ENCODE peak calls at places on chromosomes 5 and 9, in eight cellular contexts. Q, B, U, I, E, G, R and S are unnamed samples.

GRCh38 chr5:115831163-115831768 is 10.1 kb downstream of the ATG12 start:
- DNase-seq in Q (peak), B (no peak), U (peak), I (peak), E (peak), G (no peak), R (peak), S (no peak)

GRCh38 chr5:141431286-141431685 is 979 bp downstream of the PCDHGA12 start:
- DNase-seq in Q (no peak), B (no peak), U (no peak), I (no peak), E (no peak), G (no peak), R (no peak), S (no peak)

GRCh38 chr9:2465921-2466460 is 155.6 kb upstream of the VLDLR start:
- DNase-seq in Q (peak), B (no peak), U (peak), I (peak), E (peak), G (no peak), R (peak), S (no peak)

GRCh38 chr5:150600951-150601773 is 39.3 kb upstream of the SYNPO start:
- DNase-seq in Q (no peak), B (peak), U (no peak), I (no peak), E (no peak), G (no peak), R (peak), S (no peak)

GRCh38 chr9:128416432-128417019 is 4.1 kb upstream of the CERCAM start:
- DNase-seq in Q (no peak), B (no peak), U (no peak), I (no peak), E (no peak), G (no peak), R (no peak), S (no peak)

GRCh38 chr9:113990975-113991471 is 87.1 kb downstream of the AMBP start:
- DNase-seq in Q (no peak), B (no peak), U (no peak), I (no peak), E (no peak), G (no peak), R (no peak), S (no peak)

GRCh38 chr5:180908998-180909731 is 10.2 kb downstream of the BTNL8 start:
- DNase-seq in Q (no peak), B (no peak), U (no peak), I (no peak), E (no peak), G (peak), R (no peak), S (no peak)

GRCh38 chr5:1299511-1299850 is 4.6 kb upstream of the TERT start:
- DNase-seq in Q (no peak), B (peak), U (no peak), I (no peak), E (no peak), G (no peak), R (no peak), S (no peak)

GRCh38 chr5:105573575-105573974 is 2011.0 kb upstream of the NUDT12 start:
- DNase-seq in Q (no peak), B (no peak), U (no peak), I (no peak), E (no peak), G (no peak), R (no peak), S (no peak)

GRCh38 chr5:37825334-37825915 is 14.4 kb downstream of the GDNF start:
- DNase-seq in Q (no peak), B (no peak), U (no peak), I (no peak), E (no peak), G (no peak), R (no peak), S (no peak)

GRCh38 chr5:88503065-88503394 is 234.4 kb upstream of the TMEM161B start:
- DNase-seq in Q (no peak), B (no peak), U (no peak), I (no peak), E (no peak), G (no peak), R (no peak), S (no peak)

GRCh38 chr9:78788101-78788500 is 491.2 kb downstream of the PSAT1 start:
- DNase-seq in Q (no peak), B (no peak), U (no peak), I (no peak), E (no peak), G (no peak), R (no peak), S (no peak)

GRCh38 chr5:134127376-134127861 is 12.9 kb downstream of the TCF7 start:
- DNase-seq in Q (no peak), B (no peak), U (no peak), I (no peak), E (no peak), G (no peak), R (peak), S (no peak)

GRCh38 chr9:98627291-98627690 is 81.4 kb downstream of the GABBR2 start:
- DNase-seq in Q (no peak), B (no peak), U (no peak), I (no peak), E (no peak), G (no peak), R (no peak), S (no peak)

GRCh38 chr5:135140805-135141204 is 106.8 kb upstream of the PITX1 start:
- DNase-seq in Q (no peak), B (no peak), U (peak), I (peak), E (peak), G (peak), R (peak), S (no peak)

GRCh38 chr9:77018058-77019009 is 1.1 kb upstream of the FOXB2 start:
- DNase-seq in Q (no peak), B (no peak), U (no peak), I (no peak), E (no peak), G (no peak), R (peak), S (no peak)

GRCh38 chr5:13029211-13029610 is 915.3 kb downstream of the DNAH5 start:
- DNase-seq in Q (no peak), B (no peak), U (no peak), I (no peak), E (no peak), G (no peak), R (no peak), S (no peak)

GRCh38 chr5:73417307-73418035 is 31.1 kb downstream of the FOXD1 start:
- DNase-seq in Q (peak), B (no peak), U (peak), I (no peak), E (no peak), G (no peak), R (peak), S (no peak)

GRCh38 chr9:109977521-109977920 is 197.5 kb downstream of the PALM2AKAP2 start:
- DNase-seq in Q (no peak), B (no peak), U (no peak), I (no peak), E (no peak), G (no peak), R (no peak), S (no peak)

GRCh38 chr5:77638763-77639451 is 394 bp upstream of the OTP start:
- DNase-seq in Q (peak), B (no peak), U (no peak), I (no peak), E (peak), G (no peak), R (peak), S (no peak)

GRCh38 chr5:89759824-89760223 is 649.7 kb downstream of the CETN3 start:
- DNase-seq in Q (no peak), B (no peak), U (no peak), I (no peak), E (no peak), G (no peak), R (no peak), S (no peak)

GRCh38 chr9:27421567-27421966 is 102.5 kb upstream of the IFNK start:
- DNase-seq in Q (no peak), B (no peak), U (no peak), I (no peak), E (no peak), G (no peak), R (no peak), S (no peak)

GRCh38 chr9:1599961-1600360 is 415.2 kb upstream of the SMARCA2 start:
- DNase-seq in Q (no peak), B (no peak), U (no peak), I (no peak), E (no peak), G (no peak), R (no peak), S (no peak)

GRCh38 chr5:74641778-74642542 is 1.4 kb upstream of the ENC1 start:
- DNase-seq in Q (no peak), B (no peak), U (peak), I (peak), E (peak), G (no peak), R (peak), S (peak)

GRCh38 chr5:1737790-1738405 is 61.7 kb downstream of the MRPL36 start:
- DNase-seq in Q (no peak), B (no peak), U (no peak), I (peak), E (peak), G (peak), R (peak), S (no peak)

GRCh38 chr9:122800066-122801060 is at the start of gene OR1K1:
- DNase-seq in Q (no peak), B (no peak), U (peak), I (no peak), E (no peak), G (no peak), R (no peak), S (no peak)

GRCh38 chr5:142874537-142874936 is 104.4 kb downstream of the ARHGAP26 start:
- DNase-seq in Q (peak), B (peak), U (peak), I (no peak), E (peak), G (no peak), R (peak), S (peak)

GRCh38 chr9:78786794-78787193 is 489.9 kb downstream of the PSAT1 start:
- DNase-seq in Q (no peak), B (no peak), U (no peak), I (peak), E (peak), G (no peak), R (peak), S (no peak)